ENCODE peak calls at places on chromosomes 13 and 19, in eight cellular contexts. H is IMR-90; J is stomach; T is thoracic aorta; Z is CD8-positive, alpha-beta T cell; W is HCT116; A is cardiac muscle cell; O is body of pancreas. I is an unnamed sample.

GRCh38 chr19:50320051-50320450 is 9.1 kb downstream of the KCNC3 start:
- DNase-seq in H (no peak), J (no peak), T (no peak), Z (no peak), W (no peak), A (no peak), O (no peak), I (no peak)

GRCh38 chr19:42301646-42302204 is at the start of gene PRR19:
- DNase-seq in H (no peak), J (no peak), T (no peak), Z (no peak), W (no peak), A (no peak), O (no peak), I (no peak)

GRCh38 chr13:44193731-44194130 is 179.9 kb upstream of the SERP2 start:
- DNase-seq in H (no peak), J (no peak), T (no peak), Z (no peak), W (no peak), A (no peak), O (no peak), I (no peak)

GRCh38 chr13:110333837-110334236 is 26.8 kb downstream of the COL4A2 start:
- DNase-seq in H (no peak), J (no peak), T (no peak), Z (no peak), W (no peak), A (no peak), O (no peak), I (no peak)

GRCh38 chr19:19523177-19523576 is 5.5 kb upstream of the YJEFN3 start:
- DNase-seq in H (no peak), J (no peak), T (no peak), Z (no peak), W (no peak), A (no peak), O (no peak), I (no peak)

GRCh38 chr13:31008400-31009115 is 76.1 kb downstream of the TEX26 start:
- DNase-seq in H (peak; percentile 48), J (no peak), T (no peak), Z (no peak), W (no peak), A (peak; percentile 20), O (no peak), I (no peak)

GRCh38 chr13:97878421-97879375 is 74.8 kb upstream of the IPO5 start:
- DNase-seq in H (peak; percentile 34), J (no peak), T (no peak), Z (no peak), W (no peak), A (no peak), O (no peak), I (no peak)

GRCh38 chr13:97883356-97883755 is 70.1 kb upstream of the IPO5 start:
- DNase-seq in H (peak; percentile 8), J (no peak), T (no peak), Z (no peak), W (no peak), A (peak; percentile 9), O (no peak), I (no peak)

GRCh38 chr13:100323937-100324336 is 235.0 kb downstream of the PCCA start:
- DNase-seq in H (peak; percentile 8), J (no peak), T (no peak), Z (no peak), W (no peak), A (no peak), O (no peak), I (no peak)

GRCh38 chr19:50667177-50667758 is 18.0 kb downstream of the C19orf81 start:
- DNase-seq in H (no peak), J (no peak), T (no peak), Z (no peak), W (no peak), A (no peak), O (no peak), I (no peak)

GRCh38 chr13:76019421-76020044 is 383.4 kb downstream of the LMO7 start:
- DNase-seq in H (no peak), J (no peak), T (no peak), Z (no peak), W (peak; percentile 28), A (no peak), O (no peak), I (peak; percentile 4)

GRCh38 chr13:77026255-77026782 is 640 bp downstream of the FBXL3 start:
- DNase-seq in H (peak; percentile 37), J (peak; percentile 89), T (peak; percentile 61), Z (peak; percentile 84), W (peak; percentile 21), A (peak; percentile 68), O (peak; percentile 87), I (peak; percentile 95)

GRCh38 chr13:39603424-39603947 is 493 bp upstream of the LHFPL6 start:
- DNase-seq in H (peak; percentile 24), J (no peak), T (no peak), Z (no peak), W (no peak), A (peak; percentile 40), O (no peak), I (no peak)

GRCh38 chr13:19074519-19074918 is 107.1 kb downstream of the TUBA3C start:
- DNase-seq in H (no peak), J (no peak), T (no peak), Z (no peak), W (no peak), A (no peak), O (no peak), I (no peak)

GRCh38 chr13:59873856-59874255 is 289.9 kb downstream of the DIAPH3 start:
- DNase-seq in H (no peak), J (no peak), T (no peak), Z (no peak), W (no peak), A (no peak), O (no peak), I (no peak)

GRCh38 chr13:34419025-34419424 is 523.0 kb upstream of the NBEA start:
- DNase-seq in H (no peak), J (no peak), T (no peak), Z (no peak), W (no peak), A (no peak), O (no peak), I (no peak)

GRCh38 chr13:110109910-110110309 is 197.0 kb downstream of the COL4A1 start:
- DNase-seq in H (peak; percentile 95), J (no peak), T (peak; percentile 38), Z (no peak), W (no peak), A (peak; percentile 94), O (no peak), I (no peak)

GRCh38 chr13:50645092-50645491 is 198.4 kb downstream of the DLEU7 start:
- DNase-seq in H (no peak), J (no peak), T (no peak), Z (no peak), W (no peak), A (peak; percentile 25), O (no peak), I (no peak)

GRCh38 chr13:45398862-45399261 is 19.3 kb downstream of the SLC25A30 start:
- DNase-seq in H (no peak), J (no peak), T (no peak), Z (peak; percentile 55), W (no peak), A (no peak), O (no peak), I (no peak)

GRCh38 chr13:26062853-26063444 is 11.1 kb upstream of the SHISA2 start:
- DNase-seq in H (peak; percentile 33), J (peak; percentile 49), T (no peak), Z (peak; percentile 54), W (peak; percentile 31), A (peak; percentile 77), O (peak; percentile 29), I (no peak)

DNA sequence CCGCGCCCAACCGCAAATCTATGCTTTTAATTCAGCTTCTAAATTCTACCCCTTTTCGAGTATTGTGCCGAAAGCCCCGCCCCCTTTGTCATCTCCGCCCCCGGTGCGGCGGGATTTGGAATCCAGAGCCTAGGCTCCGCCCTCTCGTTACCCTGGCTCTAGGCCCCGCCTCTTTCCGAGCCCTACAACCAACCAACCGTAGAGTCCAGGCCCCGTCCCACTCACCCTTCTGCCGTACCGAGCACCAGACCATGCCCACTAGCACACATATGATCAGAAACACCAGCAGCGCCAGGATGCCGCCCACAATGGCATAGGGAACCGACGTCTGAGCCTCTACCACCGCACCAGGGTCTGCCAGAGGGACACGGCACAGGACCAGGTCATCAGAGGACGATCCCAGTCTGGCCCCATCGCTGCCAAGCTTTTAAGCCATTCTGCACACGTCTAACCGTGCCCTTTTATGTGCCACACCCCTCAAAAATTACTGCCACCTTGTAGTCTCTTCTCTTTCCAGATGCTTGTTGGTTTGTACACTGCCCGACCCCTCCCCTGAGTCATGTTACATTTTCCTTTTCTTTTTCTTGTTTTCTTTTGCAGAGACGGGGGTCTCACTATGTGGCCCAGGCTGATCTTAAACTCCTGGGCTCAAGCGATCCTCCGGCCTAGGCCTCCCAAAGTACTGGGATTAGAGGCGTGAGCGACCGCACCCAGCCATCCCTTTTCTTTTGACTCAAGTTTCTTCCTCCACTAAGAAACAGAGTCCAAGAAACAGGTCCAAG is 4.7 kb upstream of the ZNF428 start:
- DNase-seq in H (no peak), J (no peak), T (no peak), Z (no peak), W (peak; percentile 29), A (no peak), O (no peak), I (no peak)
- H3K27me3 ChIP-seq in H (no peaks in the 10 kb centered on the region), J (no peaks in the 10 kb centered on the region), T (no peaks in the 10 kb centered on the region), Z (peaks cover 3% of the 10 kb centered on the region), W (no peaks in the 10 kb centered on the region), A (no peaks in the 10 kb centered on the region), O (no peaks in the 10 kb centered on the region), I (no peaks in the 10 kb centered on the region)

DNA sequence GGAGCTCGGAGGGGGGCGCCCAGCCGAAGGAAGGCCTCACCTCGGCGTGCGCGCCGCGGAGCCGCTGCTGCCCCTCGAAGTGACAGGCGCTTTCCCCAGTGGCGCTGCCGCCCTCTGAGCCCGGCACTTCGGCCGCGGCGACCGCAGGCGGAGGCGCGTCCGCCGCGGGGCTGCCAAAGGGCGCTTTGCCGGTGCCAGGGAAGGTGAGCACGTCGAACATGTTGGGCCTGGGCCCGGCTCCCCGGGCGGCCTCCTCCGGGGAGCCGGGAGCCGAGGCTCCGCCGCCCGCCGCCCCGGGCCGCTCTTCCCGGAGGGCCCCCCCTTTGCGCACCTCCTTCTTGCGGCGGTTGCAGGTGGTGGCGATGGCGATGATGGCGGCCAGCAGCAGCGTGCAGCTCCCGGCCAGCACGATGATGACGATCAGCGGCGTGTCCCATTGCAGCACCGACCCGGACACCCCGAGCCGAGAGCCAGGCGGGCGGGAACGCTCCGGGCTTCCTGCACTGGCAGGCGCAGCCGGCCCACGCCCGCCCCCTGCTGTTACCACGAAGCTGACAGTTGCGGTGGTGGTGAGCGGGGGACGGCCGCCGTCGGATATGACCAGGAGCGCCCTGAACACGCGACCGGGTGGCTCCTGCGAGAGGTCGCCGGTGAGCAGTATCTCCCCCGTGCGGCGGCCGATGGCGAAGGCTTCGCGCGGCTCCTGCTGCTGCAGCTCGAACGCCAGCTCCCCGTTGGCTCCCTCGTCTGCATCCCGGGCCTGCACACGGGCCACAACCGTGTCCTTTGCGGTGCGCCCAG is 2.5 kb downstream of the PCDH8 start:
- DNase-seq in H (no peak), J (no peak), T (no peak), Z (no peak), W (no peak), A (peak; percentile 32), O (peak; percentile 23), I (no peak)
- H3K27me3 ChIP-seq in H (peaks cover 43% of the 10 kb centered on the region), J (peaks cover 39% of the 10 kb centered on the region), T (peaks cover 22% of the 10 kb centered on the region), Z (peaks cover 25% of the 10 kb centered on the region), W (peaks cover 24% of the 10 kb centered on the region), A (peaks cover 61% of the 10 kb centered on the region), O (peaks cover 29% of the 10 kb centered on the region), I (no peaks in the 10 kb centered on the region)

GRCh38 chr13:49376121-49376520 is 67.7 kb downstream of the CAB39L start:
- DNase-seq in H (no peak), J (no peak), T (no peak), Z (no peak), W (no peak), A (no peak), O (no peak), I (no peak)
- H3K27me3 ChIP-seq in H (no peaks in the 10 kb centered on the region), J (no peaks in the 10 kb centered on the region), T (no peaks in the 10 kb centered on the region), Z (no peaks in the 10 kb centered on the region), W (peaks cover 7% of the 10 kb centered on the region), A (no peaks in the 10 kb centered on the region), O (no peaks in the 10 kb centered on the region), I (no peaks in the 10 kb centered on the region)

GRCh38 chr19:39506944-39507714 is 7.8 kb upstream of the SELENOV start:
- DNase-seq in H (peak; percentile 67), J (no peak), T (no peak), Z (peak; percentile 52), W (no peak), A (peak; percentile 79), O (no peak), I (no peak)
- H3K27me3 ChIP-seq in H (peaks cover 23% of the 10 kb centered on the region), J (peaks cover 7% of the 10 kb centered on the region), T (peaks cover 7% of the 10 kb centered on the region), Z (peaks cover 10% of the 10 kb centered on the region), W (no peaks in the 10 kb centered on the region), A (peaks cover 15% of the 10 kb centered on the region), O (no peaks in the 10 kb centered on the region), I (peaks cover 20% of the 10 kb centered on the region)

I was measured in upper lobe of left lung.